ENCODE peak calls at places on chromosomes 2 and 18, in five cellular contexts. One of them, this sample, is unnamed. For H3K27me3 and H3K4me1, the result is how much of the 10 kb centered on the place peaks cover.

GRCh38 chr2:230873670-230874401 is 9.1 kb downstream of the ITM2C start:
- DNase-seq in effector memory CD4-positive, alpha-beta T cell: no peak
- DNase-seq in psoas muscle: no peak
- DNase-seq in CD4-positive, alpha-beta memory T cell: no peak
- DNase-seq in sigmoid colon: no peak
- DNase-seq in this sample: peak

GRCh38 chr2:26757873-26758789 is 6.0 kb upstream of the SLC35F6 start:
- DNase-seq in effector memory CD4-positive, alpha-beta T cell: no peak
- DNase-seq in psoas muscle: no peak
- DNase-seq in CD4-positive, alpha-beta memory T cell: no peak
- DNase-seq in sigmoid colon: no peak
- DNase-seq in this sample: no peak

GRCh38 chr18:48589797-48590519 is 51.1 kb downstream of the CTIF start:
- DNase-seq in effector memory CD4-positive, alpha-beta T cell: no peak
- DNase-seq in psoas muscle: peak
- DNase-seq in CD4-positive, alpha-beta memory T cell: no peak
- DNase-seq in sigmoid colon: peak
- DNase-seq in this sample: peak

GRCh38 chr2:119879502-119879901 is 119.8 kb downstream of the PTPN4 start:
- DNase-seq in effector memory CD4-positive, alpha-beta T cell: no peak
- DNase-seq in psoas muscle: no peak
- DNase-seq in CD4-positive, alpha-beta memory T cell: no peak
- DNase-seq in sigmoid colon: no peak
- DNase-seq in this sample: no peak

GRCh38 chr2:99420031-99420430 is 69.8 kb downstream of the REV1 start:
- DNase-seq in effector memory CD4-positive, alpha-beta T cell: no peak
- DNase-seq in psoas muscle: no peak
- DNase-seq in CD4-positive, alpha-beta memory T cell: no peak
- DNase-seq in sigmoid colon: no peak
- DNase-seq in this sample: no peak

GRCh38 chr2:202455114-202455513 is 79.0 kb downstream of the BMPR2 start:
- DNase-seq in effector memory CD4-positive, alpha-beta T cell: no peak
- DNase-seq in psoas muscle: no peak
- DNase-seq in CD4-positive, alpha-beta memory T cell: no peak
- DNase-seq in sigmoid colon: no peak
- DNase-seq in this sample: no peak

GRCh38 chr2:149017116-149017985 is 21.1 kb upstream of the LYPD6B start:
- DNase-seq in effector memory CD4-positive, alpha-beta T cell: peak
- DNase-seq in psoas muscle: peak
- DNase-seq in CD4-positive, alpha-beta memory T cell: peak
- DNase-seq in sigmoid colon: peak
- DNase-seq in this sample: peak

GRCh38 chr2:30224147-30224546 is 7.2 kb upstream of the LBH start:
- DNase-seq in effector memory CD4-positive, alpha-beta T cell: no peak
- DNase-seq in psoas muscle: no peak
- DNase-seq in CD4-positive, alpha-beta memory T cell: no peak
- DNase-seq in sigmoid colon: no peak
- DNase-seq in this sample: no peak

GRCh38 chr2:212073360-212073759 is 465.2 kb downstream of the ERBB4 start:
- DNase-seq in effector memory CD4-positive, alpha-beta T cell: no peak
- DNase-seq in psoas muscle: no peak
- DNase-seq in CD4-positive, alpha-beta memory T cell: no peak
- DNase-seq in sigmoid colon: no peak
- DNase-seq in this sample: no peak

GRCh38 chr2:14751581-14751980 is 119.1 kb downstream of the LRATD1 start:
- DNase-seq in effector memory CD4-positive, alpha-beta T cell: no peak
- DNase-seq in psoas muscle: no peak
- DNase-seq in CD4-positive, alpha-beta memory T cell: no peak
- DNase-seq in sigmoid colon: no peak
- DNase-seq in this sample: no peak

GRCh38 chr2:108377411-108377810 is 343 bp upstream of the SULT1C4 start:
- DNase-seq in effector memory CD4-positive, alpha-beta T cell: no peak
- DNase-seq in psoas muscle: no peak
- DNase-seq in CD4-positive, alpha-beta memory T cell: no peak
- DNase-seq in sigmoid colon: no peak
- DNase-seq in this sample: no peak

GRCh38 chr2:136246086-136246669 is 128.2 kb upstream of the CXCR4 start:
- DNase-seq in effector memory CD4-positive, alpha-beta T cell: no peak
- DNase-seq in psoas muscle: peak
- DNase-seq in CD4-positive, alpha-beta memory T cell: no peak
- DNase-seq in sigmoid colon: no peak
- DNase-seq in this sample: peak

GRCh38 chr2:55045685-55046221 is 4.5 kb downstream of the RTN4 start:
- DNase-seq in effector memory CD4-positive, alpha-beta T cell: no peak
- DNase-seq in psoas muscle: no peak
- DNase-seq in CD4-positive, alpha-beta memory T cell: no peak
- DNase-seq in sigmoid colon: no peak
- DNase-seq in this sample: no peak

GRCh38 chr2:101956465-101957030 is 35.2 kb upstream of the IL1R2 start:
- DNase-seq in effector memory CD4-positive, alpha-beta T cell: no peak
- DNase-seq in psoas muscle: no peak
- DNase-seq in CD4-positive, alpha-beta memory T cell: no peak
- DNase-seq in sigmoid colon: no peak
- DNase-seq in this sample: no peak

GRCh38 chr18:77062518-77063003 is 70.0 kb downstream of the MBP start:
- DNase-seq in effector memory CD4-positive, alpha-beta T cell: peak
- DNase-seq in psoas muscle: no peak
- DNase-seq in CD4-positive, alpha-beta memory T cell: peak
- DNase-seq in sigmoid colon: no peak
- DNase-seq in this sample: no peak

GRCh38 chr18:57023483-57023882 is 123.4 kb upstream of the BOD1L2 start:
- DNase-seq in effector memory CD4-positive, alpha-beta T cell: no peak
- DNase-seq in psoas muscle: no peak
- DNase-seq in CD4-positive, alpha-beta memory T cell: no peak
- DNase-seq in sigmoid colon: no peak
- DNase-seq in this sample: no peak

GRCh38 chr2:715847-716573 is 38.8 kb upstream of the TMEM18 start:
- DNase-seq in effector memory CD4-positive, alpha-beta T cell: no peak
- DNase-seq in psoas muscle: no peak
- DNase-seq in CD4-positive, alpha-beta memory T cell: no peak
- DNase-seq in sigmoid colon: no peak
- DNase-seq in this sample: no peak

DNA sequence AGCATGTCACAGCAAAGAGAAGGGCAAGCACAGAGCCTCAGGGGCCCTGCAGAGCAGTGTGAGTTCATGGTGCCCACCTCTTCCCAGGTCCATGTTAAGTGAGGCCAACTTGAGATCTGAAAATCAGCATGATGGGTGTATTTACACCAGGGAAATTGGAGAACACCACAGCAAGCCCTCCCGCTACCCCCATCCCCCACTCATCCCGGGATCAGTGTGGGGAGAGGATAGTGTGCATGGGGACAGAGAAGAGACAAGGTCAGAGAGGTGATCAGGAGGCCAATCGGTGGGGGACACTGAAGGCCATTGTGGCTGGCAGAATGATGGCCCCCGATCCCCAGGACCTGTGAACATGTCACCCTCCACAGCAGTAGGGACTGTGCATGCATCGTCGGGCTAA is 54.7 kb downstream of the PTGR3 start:
- DNase-seq in effector memory CD4-positive, alpha-beta T cell: no peak
- DNase-seq in psoas muscle: no peak
- DNase-seq in CD4-positive, alpha-beta memory T cell: no peak
- DNase-seq in sigmoid colon: no peak
- DNase-seq in this sample: no peak
- H3K27me3 ChIP-seq in effector memory CD4-positive, alpha-beta T cell: under half
- H3K27me3 ChIP-seq in psoas muscle: under half
- H3K27me3 ChIP-seq in CD4-positive, alpha-beta memory T cell: under half
- H3K27me3 ChIP-seq in sigmoid colon: under half
- H3K27me3 ChIP-seq in this sample: under half

GRCh38 chr2:161121622-161122021 is 38.6 kb upstream of the TANK start:
- DNase-seq in effector memory CD4-positive, alpha-beta T cell: no peak
- DNase-seq in psoas muscle: no peak
- DNase-seq in CD4-positive, alpha-beta memory T cell: no peak
- DNase-seq in sigmoid colon: no peak
- DNase-seq in this sample: no peak
- H3K4me1 ChIP-seq in effector memory CD4-positive, alpha-beta T cell: under half
- H3K4me1 ChIP-seq in psoas muscle: under half
- H3K4me1 ChIP-seq in CD4-positive, alpha-beta memory T cell: under half
- H3K4me1 ChIP-seq in sigmoid colon: under half
- H3K4me1 ChIP-seq in this sample: under half

GRCh38 chr2:15940661-15941482 is 522 bp downstream of the MYCN start:
- DNase-seq in effector memory CD4-positive, alpha-beta T cell: no peak
- DNase-seq in psoas muscle: no peak
- DNase-seq in CD4-positive, alpha-beta memory T cell: no peak
- DNase-seq in sigmoid colon: no peak
- DNase-seq in this sample: no peak

GRCh38 chr2:15938803-15939555 is 1.4 kb upstream of the MYCN start:
- DNase-seq in effector memory CD4-positive, alpha-beta T cell: no peak
- DNase-seq in psoas muscle: no peak
- DNase-seq in CD4-positive, alpha-beta memory T cell: no peak
- DNase-seq in sigmoid colon: no peak
- DNase-seq in this sample: no peak

GRCh38 chr2:15939854-15940660 is at the start of gene MYCN:
- DNase-seq in effector memory CD4-positive, alpha-beta T cell: no peak
- DNase-seq in psoas muscle: peak
- DNase-seq in CD4-positive, alpha-beta memory T cell: peak
- DNase-seq in sigmoid colon: no peak
- DNase-seq in this sample: no peak

GRCh38 chr2:15937882-15938802 is 2.2 kb upstream of the MYCN start:
- DNase-seq in effector memory CD4-positive, alpha-beta T cell: no peak
- DNase-seq in psoas muscle: no peak
- DNase-seq in CD4-positive, alpha-beta memory T cell: no peak
- DNase-seq in sigmoid colon: no peak
- DNase-seq in this sample: no peak

DNA sequence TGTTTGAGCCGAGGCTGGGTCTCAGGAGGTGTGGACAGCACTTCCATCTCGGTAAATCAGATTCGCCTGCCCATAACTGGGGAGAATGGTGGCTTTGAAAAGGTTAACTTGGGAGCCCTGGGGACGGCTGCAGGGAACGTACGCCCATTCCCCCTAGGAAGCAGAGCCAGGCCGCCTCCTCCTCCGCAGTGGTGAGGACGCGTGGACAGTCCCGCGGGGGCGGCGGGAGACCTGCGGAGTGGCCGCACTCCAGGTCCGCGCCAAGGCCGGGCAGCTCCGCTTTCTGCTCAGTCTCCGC is 845 bp upstream of the MYCN start:
- DNase-seq in effector memory CD4-positive, alpha-beta T cell: no peak
- DNase-seq in psoas muscle: peak
- DNase-seq in CD4-positive, alpha-beta memory T cell: no peak
- DNase-seq in sigmoid colon: peak
- DNase-seq in this sample: peak
- H3K4me3 ChIP-seq in effector memory CD4-positive, alpha-beta T cell: no peak
- H3K4me3 ChIP-seq in psoas muscle: peak
- H3K4me3 ChIP-seq in CD4-positive, alpha-beta memory T cell: no peak
- H3K4me3 ChIP-seq in sigmoid colon: peak
- H3K4me3 ChIP-seq in this sample: peak

GRCh38 chr2:13698847-13699246 is 933.7 kb upstream of the LRATD1 start:
- DNase-seq in effector memory CD4-positive, alpha-beta T cell: no peak
- DNase-seq in psoas muscle: no peak
- DNase-seq in CD4-positive, alpha-beta memory T cell: no peak
- DNase-seq in sigmoid colon: no peak
- DNase-seq in this sample: no peak
- H3K27me3 ChIP-seq in effector memory CD4-positive, alpha-beta T cell: under half
- H3K27me3 ChIP-seq in psoas muscle: under half
- H3K27me3 ChIP-seq in CD4-positive, alpha-beta memory T cell: under half
- H3K27me3 ChIP-seq in sigmoid colon: under half
- H3K27me3 ChIP-seq in this sample: under half

GRCh38 chr2:237735762-237736161 is 62.8 kb upstream of the RBM44 start:
- DNase-seq in effector memory CD4-positive, alpha-beta T cell: no peak
- DNase-seq in psoas muscle: no peak
- DNase-seq in CD4-positive, alpha-beta memory T cell: no peak
- DNase-seq in sigmoid colon: peak
- DNase-seq in this sample: no peak
- H3K4me1 ChIP-seq in effector memory CD4-positive, alpha-beta T cell: under half
- H3K4me1 ChIP-seq in psoas muscle: half or more
- H3K4me1 ChIP-seq in CD4-positive, alpha-beta memory T cell: under half
- H3K4me1 ChIP-seq in sigmoid colon: under half
- H3K4me1 ChIP-seq in this sample: half or more

GRCh38 chr2:237603718-237604362 is 13.3 kb upstream of the RAB17 start:
- DNase-seq in effector memory CD4-positive, alpha-beta T cell: peak
- DNase-seq in psoas muscle: no peak
- DNase-seq in CD4-positive, alpha-beta memory T cell: peak
- DNase-seq in sigmoid colon: no peak
- DNase-seq in this sample: no peak
- H3K4me3 ChIP-seq in effector memory CD4-positive, alpha-beta T cell: peak
- H3K4me3 ChIP-seq in psoas muscle: no peak
- H3K4me3 ChIP-seq in CD4-positive, alpha-beta memory T cell: peak
- H3K4me3 ChIP-seq in sigmoid colon: no peak
- H3K4me3 ChIP-seq in this sample: no peak

GRCh38 chr2:100640329-100641114 is 77.7 kb downstream of the PDCL3 start:
- DNase-seq in effector memory CD4-positive, alpha-beta T cell: no peak
- DNase-seq in psoas muscle: no peak
- DNase-seq in CD4-positive, alpha-beta memory T cell: peak
- DNase-seq in sigmoid colon: no peak
- DNase-seq in this sample: no peak
- H3K27me3 ChIP-seq in effector memory CD4-positive, alpha-beta T cell: under half
- H3K27me3 ChIP-seq in psoas muscle: under half
- H3K27me3 ChIP-seq in CD4-positive, alpha-beta memory T cell: under half
- H3K27me3 ChIP-seq in sigmoid colon: under half
- H3K27me3 ChIP-seq in this sample: under half

GRCh38 chr18:59986139-59986538 is 86.3 kb downstream of the PMAIP1 start:
- DNase-seq in effector memory CD4-positive, alpha-beta T cell: no peak
- DNase-seq in psoas muscle: no peak
- DNase-seq in CD4-positive, alpha-beta memory T cell: no peak
- DNase-seq in sigmoid colon: no peak
- DNase-seq in this sample: no peak
- H3K4me1 ChIP-seq in effector memory CD4-positive, alpha-beta T cell: under half
- H3K4me1 ChIP-seq in psoas muscle: under half
- H3K4me1 ChIP-seq in CD4-positive, alpha-beta memory T cell: under half
- H3K4me1 ChIP-seq in sigmoid colon: under half
- H3K4me1 ChIP-seq in this sample: under half

GRCh38 chr2:39434233-39434897 is 2.7 kb downstream of the MAP4K3 start:
- DNase-seq in effector memory CD4-positive, alpha-beta T cell: no peak
- DNase-seq in psoas muscle: no peak
- DNase-seq in CD4-positive, alpha-beta memory T cell: no peak
- DNase-seq in sigmoid colon: no peak
- DNase-seq in this sample: no peak
- H3K4me3 ChIP-seq in effector memory CD4-positive, alpha-beta T cell: no peak
- H3K4me3 ChIP-seq in psoas muscle: peak
- H3K4me3 ChIP-seq in CD4-positive, alpha-beta memory T cell: no peak
- H3K4me3 ChIP-seq in sigmoid colon: peak
- H3K4me3 ChIP-seq in this sample: peak

This sample was measured in spleen.